ENCODE peak calls at places on chromosomes 16 and 17, in nine cellular contexts. K is NCI-H187 treated with DMSO at 0.1 percent for 48 hours; X is cerebellum; B is left ventricle myocardium inferior; T is T-helper 9 cell; D is NT2/D1; S is esophagus squamous epithelium; A is stimulated activated CD4-positive, alpha-beta T cell treated with anti-CD3 and anti-CD28 coated beads, Interleukin-15, amount 100 ng/mL, for 48 hours; U is iPS-NIHi11. M is an unnamed sample.

GRCh38 chr17:29116652-29117439 is 63.4 kb downstream of the MYO18A start:
- DNase-seq in S (peak; percentile 27), A (peak; percentile 73), K (no peak), U (peak; percentile 87), D (peak; percentile 66), T (peak; percentile 80), X (peak; percentile 82), B (peak; percentile 83), M (no peak)

GRCh38 chr17:42361781-42362186 is 26.5 kb downstream of the STAT3 start:
- DNase-seq in T (no peak), D (peak; percentile 30), A (peak; percentile 48), B (no peak), K (no peak), U (no peak), S (no peak), X (peak; percentile 27), M (no peak)

GRCh38 chr17:33229028-33229427 is 64.1 kb downstream of the ASIC2 start:
- DNase-seq in D (no peak), T (no peak), A (no peak), U (no peak), B (no peak), S (no peak), K (no peak), X (no peak), M (no peak)

GRCh38 chr16:3509470-3509928 is 8.7 kb downstream of the CLUAP1 start:
- DNase-seq in U (no peak), T (peak; percentile 64), D (no peak), B (no peak), S (no peak), A (peak; percentile 65), K (no peak), X (no peak), M (no peak)

GRCh38 chr17:50618300-50618699 is 16.4 kb upstream of the ABCC3 start:
- DNase-seq in S (no peak), D (no peak), A (no peak), K (no peak), T (no peak), U (no peak), B (no peak), X (no peak), M (no peak)

GRCh38 chr16:67163164-67163902 is 1.2 kb upstream of the HSF4 start:
- DNase-seq in T (no peak), X (peak; percentile 90), D (no peak), U (no peak), K (no peak), A (no peak), B (peak; percentile 68), S (no peak), M (no peak)

GRCh38 chr17:14903810-14904209 is 361.3 kb downstream of the PMP22 start:
- DNase-seq in K (no peak), D (no peak), S (no peak), T (no peak), X (no peak), A (no peak), U (no peak), B (no peak), M (no peak)

GRCh38 chr16:3458852-3459361 is 15.4 kb downstream of the NAA60 start:
- DNase-seq in S (no peak), B (no peak), X (no peak), U (no peak), A (no peak), K (no peak), T (no peak), D (no peak), M (no peak)

GRCh38 chr17:40618754-40619625 is 28.6 kb downstream of the SMARCE1 start:
- DNase-seq in K (no peak), D (no peak), A (no peak), S (no peak), U (no peak), X (no peak), T (no peak), B (no peak), M (no peak)

GRCh38 chr16:57462978-57463362 is 491 bp downstream of the POLR2C start:
- DNase-seq in X (no peak), S (no peak), A (no peak), T (no peak), B (no peak), D (no peak), K (no peak), U (no peak), M (no peak)

GRCh38 chr16:89325861-89326471 is 108.5 kb downstream of the ZNF778 start:
- DNase-seq in T (no peak), U (no peak), K (no peak), S (no peak), D (no peak), A (no peak), B (peak; percentile 47), X (peak; percentile 86), M (no peak)

GRCh38 chr17:32285286-32285685 is 19.7 kb downstream of the RHBDL3 start:
- DNase-seq in S (no peak), D (no peak), U (no peak), B (no peak), A (no peak), K (no peak), X (no peak), T (no peak), M (no peak)

GRCh38 chr16:53457670-53458069 is 23.4 kb downstream of the RBL2 start:
- DNase-seq in U (no peak), B (no peak), K (no peak), S (no peak), A (peak; percentile 41), T (peak; percentile 46), X (no peak), D (no peak), M (no peak)

GRCh38 chr16:23302045-23302956 is at the start of gene SCNN1B:
- DNase-seq in X (peak; percentile 44), D (no peak), S (no peak), T (no peak), B (no peak), U (peak; percentile 63), A (no peak), K (no peak), M (no peak)

GRCh38 chr17:82963104-82963950 is 116.1 kb upstream of the METRNL start:
- DNase-seq in U (peak; percentile 84), B (peak; percentile 86), D (no peak), K (peak; percentile 29), X (peak; percentile 64), A (no peak), T (peak; percentile 11), S (no peak), M (no peak)

GRCh38 chr16:81945665-81946064 is 65.6 kb downstream of the SDR42E1 start:
- DNase-seq in B (no peak), U (no peak), X (no peak), D (no peak), S (no peak), K (no peak), A (no peak), T (no peak), M (no peak)

GRCh38 chr17:49993423-49994037 is 1.5 kb downstream of the DLX3 start:
- DNase-seq in K (no peak), B (no peak), U (no peak), A (no peak), D (no peak), S (no peak), T (no peak), X (peak; percentile 24), M (no peak)

GRCh38 chr16:68420366-68420765 is 27.9 kb downstream of the SMPD3 start:
- DNase-seq in B (no peak), X (no peak), K (peak; percentile 82), S (no peak), A (no peak), D (no peak), U (no peak), T (no peak), M (no peak)

GRCh38 chr17:40035162-40035559 is 19.0 kb downstream of the MED24 start:
- DNase-seq in A (no peak), S (no peak), D (peak; percentile 52), U (peak; percentile 95), K (no peak), T (no peak), B (no peak), X (peak; percentile 82), M (no peak)

GRCh38 chr16:11252482-11252931 is 3.5 kb downstream of the SOCS1 start:
- DNase-seq in K (no peak), A (no peak), U (no peak), X (no peak), S (no peak), T (no peak), D (no peak), B (no peak), M (no peak)

GRCh38 chr17:21282231-21282630 is 2.3 kb upstream of the MAP2K3 start:
- DNase-seq in T (no peak), D (no peak), A (no peak), X (no peak), K (no peak), S (no peak), U (no peak), B (no peak), M (no peak)

GRCh38 chr16:21211486-21211885 is at the start of gene ZP2:
- DNase-seq in X (peak; percentile 89), A (no peak), T (no peak), K (no peak), B (no peak), D (no peak), U (no peak), S (no peak), M (no peak)

GRCh38 chr16:7921360-7921759 is 588.7 kb downstream of the RBFOX1 start:
- DNase-seq in S (no peak), D (peak; percentile 6), A (no peak), B (no peak), U (peak; percentile 11), K (no peak), X (peak; percentile 36), T (no peak), M (no peak)

GRCh38 chr17:6231886-6232767 is 161.9 kb downstream of the WSCD1 start:
- DNase-seq in K (no peak), A (no peak), S (no peak), X (no peak), D (no peak), U (no peak), B (no peak), T (no peak), M (no peak)

GRCh38 chr17:1557355-1558095 is 5.1 kb downstream of the PITPNA start:
- DNase-seq in S (no peak), T (no peak), D (no peak), K (no peak), A (no peak), B (no peak), U (no peak), X (no peak), M (no peak)

GRCh38 chr16:64254443-64255367 is 867.2 kb downstream of the CDH11 start:
- DNase-seq in A (no peak), S (no peak), D (no peak), X (no peak), K (no peak), B (no peak), U (no peak), T (no peak), M (no peak)

GRCh38 chr17:65559802-65560627 is 1.4 kb downstream of the AXIN2 start:
- DNase-seq in A (no peak), D (no peak), B (peak; percentile 41), X (peak; percentile 44), T (peak; percentile 18), S (no peak), U (peak; percentile 69), K (no peak), M (no peak)

GRCh38 chr17:82225368-82226029 is 3.3 kb upstream of the SLC16A3 start:
- DNase-seq in D (no peak), A (no peak), U (no peak), S (no peak), T (no peak), B (no peak), X (no peak), K (no peak), M (no peak)

GRCh38 chr17:79789943-79790804 is 6.7 kb downstream of the CBX8 start:
- DNase-seq in T (no peak), B (no peak), S (no peak), A (no peak), D (no peak), K (no peak), X (no peak), U (peak; percentile 88), M (no peak)

GRCh38 chr16:89738538-89739317 is 17.4 kb downstream of the ZNF276 start:
- DNase-seq in U (no peak), S (no peak), B (no peak), D (no peak), T (no peak), X (no peak), A (no peak), K (no peak), M (no peak)

GRCh38 chr17:499836-500543 is 147.4 kb upstream of the RPH3AL start:
- DNase-seq in U (no peak), D (no peak), S (no peak), K (no peak), B (no peak), A (no peak), X (no peak), T (no peak), M (no peak)

M was measured in cortex of kidney.